ENCODE peak calls at places on chromosomes 4 and X, in nine cellular contexts. One of them, this sample, is unnamed.

GRCh38 chrX:132217203-132218073 is 1.8 kb downstream of the RAP2C start:
- DNase-seq in stomach: peak
- DNase-seq in GM23338: peak
- DNase-seq in GM12892: peak
- DNase-seq in upper lobe of left lung: peak
- DNase-seq in prostate gland: peak
- DNase-seq in endothelial cell of umbilical vein: peak
- DNase-seq in sigmoid colon: peak
- DNase-seq in HL-60: peak
- DNase-seq in this sample: peak

GRCh38 chr4:81722229-81722900 is 250.7 kb upstream of the RASGEF1B start:
- DNase-seq in stomach: peak
- DNase-seq in GM23338: no peak
- DNase-seq in GM12892: no peak
- DNase-seq in upper lobe of left lung: no peak
- DNase-seq in prostate gland: no peak
- DNase-seq in endothelial cell of umbilical vein: no peak
- DNase-seq in sigmoid colon: no peak
- DNase-seq in HL-60: no peak
- DNase-seq in this sample: no peak

GRCh38 chrX:95754411-95754810 is 930.2 kb upstream of the DIAPH2 start:
- DNase-seq in stomach: no peak
- DNase-seq in GM23338: no peak
- DNase-seq in GM12892: no peak
- DNase-seq in upper lobe of left lung: no peak
- DNase-seq in prostate gland: no peak
- DNase-seq in endothelial cell of umbilical vein: no peak
- DNase-seq in sigmoid colon: no peak
- DNase-seq in HL-60: no peak
- DNase-seq in this sample: no peak

GRCh38 chrX:13816899-13817298 is at the start of gene GPM6B:
- DNase-seq in stomach: no peak
- DNase-seq in GM23338: peak
- DNase-seq in GM12892: no peak
- DNase-seq in upper lobe of left lung: no peak
- DNase-seq in prostate gland: no peak
- DNase-seq in endothelial cell of umbilical vein: no peak
- DNase-seq in sigmoid colon: peak
- DNase-seq in HL-60: no peak
- DNase-seq in this sample: no peak

GRCh38 chr4:7746351-7747061 is 193.2 kb downstream of the AFAP1 start:
- DNase-seq in stomach: no peak
- DNase-seq in GM23338: no peak
- DNase-seq in GM12892: no peak
- DNase-seq in upper lobe of left lung: no peak
- DNase-seq in prostate gland: no peak
- DNase-seq in endothelial cell of umbilical vein: no peak
- DNase-seq in sigmoid colon: no peak
- DNase-seq in HL-60: no peak
- DNase-seq in this sample: no peak

GRCh38 chr4:180485407-180485806 is 1757.8 kb upstream of the TENM3 start:
- DNase-seq in stomach: no peak
- DNase-seq in GM23338: no peak
- DNase-seq in GM12892: no peak
- DNase-seq in upper lobe of left lung: no peak
- DNase-seq in prostate gland: no peak
- DNase-seq in endothelial cell of umbilical vein: no peak
- DNase-seq in sigmoid colon: no peak
- DNase-seq in HL-60: no peak
- DNase-seq in this sample: no peak

GRCh38 chr4:60744767-60745166 is 455.4 kb upstream of the ADGRL3 start:
- DNase-seq in stomach: no peak
- DNase-seq in GM23338: peak
- DNase-seq in GM12892: no peak
- DNase-seq in upper lobe of left lung: no peak
- DNase-seq in prostate gland: no peak
- DNase-seq in endothelial cell of umbilical vein: no peak
- DNase-seq in sigmoid colon: no peak
- DNase-seq in HL-60: no peak
- DNase-seq in this sample: no peak

GRCh38 chr4:575281-576141 is 584 bp downstream of the TMEM271 start:
- DNase-seq in stomach: no peak
- DNase-seq in GM23338: peak
- DNase-seq in GM12892: no peak
- DNase-seq in upper lobe of left lung: no peak
- DNase-seq in prostate gland: no peak
- DNase-seq in endothelial cell of umbilical vein: peak
- DNase-seq in sigmoid colon: no peak
- DNase-seq in HL-60: no peak
- DNase-seq in this sample: peak

GRCh38 chr4:150078996-150079581 is 844 bp downstream of the DCLK2 start:
- DNase-seq in stomach: no peak
- DNase-seq in GM23338: peak
- DNase-seq in GM12892: peak
- DNase-seq in upper lobe of left lung: peak
- DNase-seq in prostate gland: peak
- DNase-seq in endothelial cell of umbilical vein: no peak
- DNase-seq in sigmoid colon: peak
- DNase-seq in HL-60: peak
- DNase-seq in this sample: peak

GRCh38 chrX:53685711-53686110 is 808 bp downstream of the HUWE1 start:
- DNase-seq in stomach: no peak
- DNase-seq in GM23338: no peak
- DNase-seq in GM12892: no peak
- DNase-seq in upper lobe of left lung: no peak
- DNase-seq in prostate gland: no peak
- DNase-seq in endothelial cell of umbilical vein: no peak
- DNase-seq in sigmoid colon: no peak
- DNase-seq in HL-60: no peak
- DNase-seq in this sample: no peak

GRCh38 chr4:3756343-3757059 is 9.7 kb upstream of the ADRA2C start:
- DNase-seq in stomach: no peak
- DNase-seq in GM23338: peak
- DNase-seq in GM12892: no peak
- DNase-seq in upper lobe of left lung: no peak
- DNase-seq in prostate gland: no peak
- DNase-seq in endothelial cell of umbilical vein: no peak
- DNase-seq in sigmoid colon: no peak
- DNase-seq in HL-60: no peak
- DNase-seq in this sample: no peak

GRCh38 chr4:113586072-113586471 is 175.5 kb downstream of the CAMK2D start:
- DNase-seq in stomach: no peak
- DNase-seq in GM23338: no peak
- DNase-seq in GM12892: no peak
- DNase-seq in upper lobe of left lung: no peak
- DNase-seq in prostate gland: no peak
- DNase-seq in endothelial cell of umbilical vein: no peak
- DNase-seq in sigmoid colon: no peak
- DNase-seq in HL-60: no peak
- DNase-seq in this sample: no peak

GRCh38 chrX:102498732-102499131 is 17.8 kb downstream of the TMSB15A start:
- DNase-seq in stomach: no peak
- DNase-seq in GM23338: no peak
- DNase-seq in GM12892: no peak
- DNase-seq in upper lobe of left lung: no peak
- DNase-seq in prostate gland: no peak
- DNase-seq in endothelial cell of umbilical vein: no peak
- DNase-seq in sigmoid colon: no peak
- DNase-seq in HL-60: no peak
- DNase-seq in this sample: no peak

GRCh38 chr4:17562157-17562556 is 14.8 kb upstream of the LAP3 start:
- DNase-seq in stomach: no peak
- DNase-seq in GM23338: peak
- DNase-seq in GM12892: no peak
- DNase-seq in upper lobe of left lung: no peak
- DNase-seq in prostate gland: no peak
- DNase-seq in endothelial cell of umbilical vein: no peak
- DNase-seq in sigmoid colon: no peak
- DNase-seq in HL-60: no peak
- DNase-seq in this sample: no peak

GRCh38 chr4:5037553-5038551 is 13.4 kb upstream of the STK32B start:
- DNase-seq in stomach: no peak
- DNase-seq in GM23338: no peak
- DNase-seq in GM12892: no peak
- DNase-seq in upper lobe of left lung: peak
- DNase-seq in prostate gland: no peak
- DNase-seq in endothelial cell of umbilical vein: peak
- DNase-seq in sigmoid colon: no peak
- DNase-seq in HL-60: peak
- DNase-seq in this sample: no peak

GRCh38 chr4:121484633-121485032 is 103.8 kb upstream of the QRFPR start:
- DNase-seq in stomach: peak
- DNase-seq in GM23338: peak
- DNase-seq in GM12892: no peak
- DNase-seq in upper lobe of left lung: peak
- DNase-seq in prostate gland: no peak
- DNase-seq in endothelial cell of umbilical vein: peak
- DNase-seq in sigmoid colon: no peak
- DNase-seq in HL-60: peak
- DNase-seq in this sample: peak

GRCh38 chr4:69753666-69754065 is 6.8 kb downstream of the SULT1B1 start:
- DNase-seq in stomach: no peak
- DNase-seq in GM23338: no peak
- DNase-seq in GM12892: no peak
- DNase-seq in upper lobe of left lung: no peak
- DNase-seq in prostate gland: no peak
- DNase-seq in endothelial cell of umbilical vein: no peak
- DNase-seq in sigmoid colon: no peak
- DNase-seq in HL-60: no peak
- DNase-seq in this sample: no peak

GRCh38 chr4:81052119-81053068 is 21.9 kb downstream of the BMP3 start:
- DNase-seq in stomach: peak
- DNase-seq in GM23338: peak
- DNase-seq in GM12892: no peak
- DNase-seq in upper lobe of left lung: peak
- DNase-seq in prostate gland: peak
- DNase-seq in endothelial cell of umbilical vein: peak
- DNase-seq in sigmoid colon: peak
- DNase-seq in HL-60: peak
- DNase-seq in this sample: no peak

GRCh38 chr4:139559692-139560091 is 3.7 kb upstream of the SETD7 start:
- DNase-seq in stomach: no peak
- DNase-seq in GM23338: no peak
- DNase-seq in GM12892: no peak
- DNase-seq in upper lobe of left lung: no peak
- DNase-seq in prostate gland: no peak
- DNase-seq in endothelial cell of umbilical vein: no peak
- DNase-seq in sigmoid colon: no peak
- DNase-seq in HL-60: peak
- DNase-seq in this sample: no peak

GRCh38 chr4:139556735-139557505 is 901 bp upstream of the SETD7 start:
- DNase-seq in stomach: peak
- DNase-seq in GM23338: peak
- DNase-seq in GM12892: peak
- DNase-seq in upper lobe of left lung: peak
- DNase-seq in prostate gland: peak
- DNase-seq in endothelial cell of umbilical vein: peak
- DNase-seq in sigmoid colon: peak
- DNase-seq in HL-60: peak
- DNase-seq in this sample: peak

GRCh38 chr4:139559095-139559490 is 3.1 kb upstream of the SETD7 start:
- DNase-seq in stomach: no peak
- DNase-seq in GM23338: no peak
- DNase-seq in GM12892: no peak
- DNase-seq in upper lobe of left lung: no peak
- DNase-seq in prostate gland: no peak
- DNase-seq in endothelial cell of umbilical vein: no peak
- DNase-seq in sigmoid colon: no peak
- DNase-seq in HL-60: no peak
- DNase-seq in this sample: no peak

GRCh38 chr4:139557506-139558110 is 1.6 kb upstream of the SETD7 start:
- DNase-seq in stomach: peak
- DNase-seq in GM23338: peak
- DNase-seq in GM12892: no peak
- DNase-seq in upper lobe of left lung: peak
- DNase-seq in prostate gland: no peak
- DNase-seq in endothelial cell of umbilical vein: peak
- DNase-seq in sigmoid colon: no peak
- DNase-seq in HL-60: no peak
- DNase-seq in this sample: no peak

GRCh38 chr4:139558235-139559094 is 2.4 kb upstream of the SETD7 start:
- DNase-seq in stomach: no peak
- DNase-seq in GM23338: no peak
- DNase-seq in GM12892: no peak
- DNase-seq in upper lobe of left lung: no peak
- DNase-seq in prostate gland: no peak
- DNase-seq in endothelial cell of umbilical vein: no peak
- DNase-seq in sigmoid colon: peak
- DNase-seq in HL-60: no peak
- DNase-seq in this sample: peak
- TF ChIP-seq POLR2AphosphoS5 in stomach: no peak
- TF ChIP-seq POLR2AphosphoS5 in GM23338: no peak
- TF ChIP-seq POLR2AphosphoS5 in GM12892: no peak
- TF ChIP-seq POLR2AphosphoS5 in upper lobe of left lung: no peak
- TF ChIP-seq POLR2AphosphoS5 in prostate gland: no peak
- TF ChIP-seq POLR2AphosphoS5 in endothelial cell of umbilical vein: no peak
- TF ChIP-seq POLR2AphosphoS5 in sigmoid colon: peak
- TF ChIP-seq POLR2AphosphoS5 in HL-60: no peak
- TF ChIP-seq POLR2AphosphoS5 in this sample: no peak

DNA sequence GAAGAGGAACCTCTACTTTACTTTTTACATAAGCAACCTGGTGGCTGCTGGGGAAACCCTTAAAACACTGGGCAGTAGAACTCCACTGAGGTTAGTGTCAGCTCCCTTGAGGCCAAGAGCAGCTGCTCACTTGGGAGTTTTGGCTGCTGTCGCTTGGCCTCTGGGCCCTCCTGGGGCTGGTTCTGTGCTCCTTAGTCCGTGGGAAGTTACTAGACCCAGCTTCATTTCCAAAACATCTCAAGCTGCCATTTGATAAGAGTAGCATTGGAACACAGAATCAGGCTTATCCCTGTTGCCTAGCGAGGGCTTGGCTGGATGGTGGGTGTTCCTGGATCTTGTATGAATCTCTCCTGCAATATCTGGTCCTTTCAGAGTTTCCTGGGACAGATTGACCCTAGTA is 26.1 kb downstream of the RNF4 start:
- DNase-seq in stomach: no peak
- DNase-seq in GM23338: no peak
- DNase-seq in GM12892: no peak
- DNase-seq in upper lobe of left lung: no peak
- DNase-seq in prostate gland: no peak
- DNase-seq in endothelial cell of umbilical vein: no peak
- DNase-seq in sigmoid colon: no peak
- DNase-seq in HL-60: no peak
- DNase-seq in this sample: no peak
- TF ChIP-seq POLR2AphosphoS5 in stomach: no peak
- TF ChIP-seq POLR2AphosphoS5 in GM23338: no peak
- TF ChIP-seq POLR2AphosphoS5 in GM12892: no peak
- TF ChIP-seq POLR2AphosphoS5 in upper lobe of left lung: no peak
- TF ChIP-seq POLR2AphosphoS5 in prostate gland: no peak
- TF ChIP-seq POLR2AphosphoS5 in endothelial cell of umbilical vein: no peak
- TF ChIP-seq POLR2AphosphoS5 in sigmoid colon: no peak
- TF ChIP-seq POLR2AphosphoS5 in HL-60: no peak
- TF ChIP-seq POLR2AphosphoS5 in this sample: no peak

GRCh38 chrX:142204522-142205433 is at the start of gene MAGEC2:
- DNase-seq in stomach: no peak
- DNase-seq in GM23338: no peak
- DNase-seq in GM12892: no peak
- DNase-seq in upper lobe of left lung: no peak
- DNase-seq in prostate gland: no peak
- DNase-seq in endothelial cell of umbilical vein: no peak
- DNase-seq in sigmoid colon: no peak
- DNase-seq in HL-60: no peak
- DNase-seq in this sample: no peak
- TF ChIP-seq POLR2AphosphoS5 in stomach: no peak
- TF ChIP-seq POLR2AphosphoS5 in GM23338: no peak
- TF ChIP-seq POLR2AphosphoS5 in GM12892: no peak
- TF ChIP-seq POLR2AphosphoS5 in upper lobe of left lung: no peak
- TF ChIP-seq POLR2AphosphoS5 in prostate gland: no peak
- TF ChIP-seq POLR2AphosphoS5 in endothelial cell of umbilical vein: no peak
- TF ChIP-seq POLR2AphosphoS5 in sigmoid colon: no peak
- TF ChIP-seq POLR2AphosphoS5 in HL-60: no peak
- TF ChIP-seq POLR2AphosphoS5 in this sample: no peak

GRCh38 chr4:15434086-15434485 is 6.3 kb downstream of the C1QTNF7 start:
- DNase-seq in stomach: no peak
- DNase-seq in GM23338: no peak
- DNase-seq in GM12892: no peak
- DNase-seq in upper lobe of left lung: no peak
- DNase-seq in prostate gland: no peak
- DNase-seq in endothelial cell of umbilical vein: no peak
- DNase-seq in sigmoid colon: no peak
- DNase-seq in HL-60: no peak
- DNase-seq in this sample: no peak
- TF ChIP-seq POLR2AphosphoS5 in stomach: no peak
- TF ChIP-seq POLR2AphosphoS5 in GM23338: no peak
- TF ChIP-seq POLR2AphosphoS5 in GM12892: no peak
- TF ChIP-seq POLR2AphosphoS5 in upper lobe of left lung: no peak
- TF ChIP-seq POLR2AphosphoS5 in prostate gland: no peak
- TF ChIP-seq POLR2AphosphoS5 in endothelial cell of umbilical vein: no peak
- TF ChIP-seq POLR2AphosphoS5 in sigmoid colon: no peak
- TF ChIP-seq POLR2AphosphoS5 in HL-60: no peak
- TF ChIP-seq POLR2AphosphoS5 in this sample: no peak

This sample was measured in spleen.